ENCODE peak calls at places on chromosomes 4 and X, in nine cellular contexts. A is GM12891; I is A172; G is neuronal stem cell; N is amygdala; Y is iris pigment epithelial cell; D is bronchial epithelial cell; T is NCI-H2081; S is stimulated activated naive CD8-positive, alpha-beta T cell treated with anti-CD3 and anti-CD28 coated beads, Interleukin-15, amount 100 ng/mL, for 72 hours. M is an unnamed sample.

GRCh38 chr4:4761128-4761991 is 98.1 kb upstream of the MSX1 start:
- DNase-seq in G (peak; percentile 46), Y (no peak), I (no peak), D (no peak), S (no peak), N (no peak), A (no peak), T (no peak), M (no peak)

GRCh38 chr4:141905751-141906150 is 269.4 kb downstream of the IL15 start:
- DNase-seq in I (peak; percentile 82), S (no peak), Y (peak; percentile 79), A (no peak), G (no peak), T (no peak), N (no peak), D (peak; percentile 1), M (no peak)

GRCh38 chr4:153335665-153336064 is 8.8 kb upstream of the MND1 start:
- DNase-seq in I (no peak), D (peak; percentile 84), S (no peak), G (no peak), N (no peak), T (no peak), A (no peak), Y (peak; percentile 67), M (no peak)

GRCh38 chr4:173494013-173494970 is 35.7 kb downstream of the HAND2 start:
- DNase-seq in I (peak; percentile 58), S (peak; percentile 62), T (peak; percentile 47), D (peak; percentile 53), Y (peak; percentile 74), N (no peak), A (no peak), G (no peak), M (peak; percentile 29)

GRCh38 chrX:16138108-16138427 is 14.7 kb downstream of the GRPR start:
- DNase-seq in I (no peak), S (no peak), T (no peak), Y (no peak), G (no peak), A (no peak), D (no peak), N (no peak), M (no peak)

GRCh38 chrX:125340508-125340907 is 20.8 kb downstream of the TEX13C start:
- DNase-seq in T (no peak), G (no peak), Y (no peak), N (no peak), I (no peak), D (no peak), S (no peak), A (no peak), M (no peak)

GRCh38 chr4:61662362-61662761 is 462.2 kb downstream of the ADGRL3 start:
- DNase-seq in T (no peak), N (no peak), G (no peak), S (no peak), Y (no peak), A (no peak), I (no peak), D (no peak), M (no peak)

GRCh38 chr4:122666527-122667245 is 45.8 kb upstream of the IL21 start:
- DNase-seq in D (peak; percentile 97), G (no peak), T (no peak), A (no peak), I (peak; percentile 83), Y (peak; percentile 94), N (no peak), S (no peak), M (no peak)

GRCh38 chr4:82787342-82787741 is 11.3 kb downstream of the SCD5 start:
- DNase-seq in S (no peak), I (no peak), T (no peak), G (no peak), N (no peak), A (no peak), D (peak; percentile 86), Y (no peak), M (no peak)

GRCh38 chr4:71269241-71269640 is 69.6 kb upstream of the SLC4A4 start:
- DNase-seq in Y (no peak), G (no peak), D (no peak), N (no peak), T (no peak), A (no peak), S (no peak), I (no peak), M (no peak)

GRCh38 chr4:35972814-35973213 is 271.5 kb downstream of the ARAP2 start:
- DNase-seq in N (no peak), T (no peak), Y (no peak), D (no peak), A (no peak), I (no peak), G (no peak), S (no peak), M (no peak)

GRCh38 chrX:2383735-2384134 is 117.0 kb downstream of the DHRSX start:
- DNase-seq in I (no peak), N (no peak), G (no peak), Y (no peak), A (no peak), S (no peak), T (no peak), D (peak; percentile 83), M (no peak)

GRCh38 chr4:187993827-187994226 is 1.7 kb upstream of the ZFP42 start:
- DNase-seq in G (no peak), T (no peak), I (peak; percentile 36), Y (peak; percentile 48), S (no peak), A (no peak), N (no peak), D (no peak), M (no peak)

GRCh38 chrX:48753708-48754107 is 7.8 kb upstream of the GLOD5 start:
- DNase-seq in A (no peak), Y (no peak), N (no peak), S (no peak), T (no peak), D (no peak), I (no peak), G (no peak), M (no peak)

GRCh38 chr4:9800878-9801277 is 19.4 kb downstream of the DRD5 start:
- DNase-seq in S (no peak), I (no peak), D (no peak), N (no peak), G (no peak), T (no peak), A (no peak), Y (no peak), M (no peak)

GRCh38 chr4:2948895-2949781 is 14.1 kb downstream of the NOP14 start:
- DNase-seq in D (peak; percentile 40), G (no peak), Y (no peak), T (no peak), S (no peak), N (no peak), I (no peak), A (no peak), M (no peak)

GRCh38 chrX:48794993-48795501 is 6.8 kb upstream of the HDAC6 start:
- DNase-seq in I (peak; percentile 67), D (peak; percentile 52), S (no peak), Y (peak; percentile 69), N (no peak), A (no peak), G (no peak), T (no peak), M (no peak)